ENCODE peak calls at places on chromosomes 12 and 14, in six cellular contexts. One of them, this sample, is unnamed. For H3K27me3, the result is how much of the 10 kb centered on the place peaks cover.

GRCh38 chr12:5523396-5524115 is 91.6 kb downstream of the NTF3 start:
- DNase-seq in keratinocyte: no peak
- DNase-seq in H1: peak
- DNase-seq in Karpas-422: no peak
- DNase-seq in MG63: no peak
- DNase-seq in K562: no peak
- DNase-seq in this sample: no peak

GRCh38 chr12:122499991-122500684 is 594 bp downstream of the ZCCHC8 start:
- DNase-seq in K562: peak
- DNase-seq in MG63: peak
- DNase-seq in keratinocyte: no peak
- DNase-seq in Karpas-422: peak
- DNase-seq in H1: peak
- DNase-seq in this sample: peak

GRCh38 chr12:120830052-120830940 is 73.9 kb downstream of the SPPL3 start:
- DNase-seq in H1: no peak
- DNase-seq in keratinocyte: no peak
- DNase-seq in K562: no peak
- DNase-seq in MG63: no peak
- DNase-seq in Karpas-422: peak
- DNase-seq in this sample: no peak

GRCh38 chr12:27383429-27384260 is 51.0 kb downstream of the BMAL2 start:
- DNase-seq in MG63: peak
- DNase-seq in keratinocyte: peak
- DNase-seq in H1: peak
- DNase-seq in K562: peak
- DNase-seq in Karpas-422: peak
- DNase-seq in this sample: peak

GRCh38 chr12:29024117-29024516 is 125.0 kb upstream of the FAR2 start:
- DNase-seq in Karpas-422: no peak
- DNase-seq in K562: peak
- DNase-seq in H1: no peak
- DNase-seq in MG63: no peak
- DNase-seq in keratinocyte: no peak
- DNase-seq in this sample: peak

GRCh38 chr12:79378496-79378895 is 312.3 kb downstream of the PAWR start:
- DNase-seq in Karpas-422: no peak
- DNase-seq in K562: no peak
- DNase-seq in MG63: no peak
- DNase-seq in H1: no peak
- DNase-seq in keratinocyte: no peak
- DNase-seq in this sample: no peak

GRCh38 chr14:78022059-78022458 is 148.1 kb upstream of the NRXN3 start:
- DNase-seq in MG63: peak
- DNase-seq in K562: peak
- DNase-seq in H1: peak
- DNase-seq in keratinocyte: peak
- DNase-seq in Karpas-422: peak
- DNase-seq in this sample: peak

GRCh38 chr12:32811686-32812392 is 56.1 kb upstream of the YARS2 start:
- DNase-seq in Karpas-422: no peak
- DNase-seq in MG63: peak
- DNase-seq in K562: no peak
- DNase-seq in keratinocyte: no peak
- DNase-seq in H1: no peak
- DNase-seq in this sample: no peak

GRCh38 chr12:5258498-5258897 is 173.4 kb upstream of the NTF3 start:
- DNase-seq in MG63: peak
- DNase-seq in H1: no peak
- DNase-seq in K562: no peak
- DNase-seq in Karpas-422: no peak
- DNase-seq in keratinocyte: peak
- DNase-seq in this sample: no peak

GRCh38 chr12:130337476-130338303 is at the start of gene PIWIL1:
- DNase-seq in MG63: no peak
- DNase-seq in keratinocyte: no peak
- DNase-seq in K562: peak
- DNase-seq in Karpas-422: peak
- DNase-seq in H1: no peak
- DNase-seq in this sample: no peak

GRCh38 chr14:76500011-76500410 is 124.1 kb downstream of the ESRRB start:
- DNase-seq in MG63: peak
- DNase-seq in H1: no peak
- DNase-seq in Karpas-422: no peak
- DNase-seq in keratinocyte: no peak
- DNase-seq in K562: no peak
- DNase-seq in this sample: no peak

GRCh38 chr12:120639771-120640721 is at the start of gene CABP1:
- DNase-seq in Karpas-422: peak
- DNase-seq in K562: peak
- DNase-seq in MG63: no peak
- DNase-seq in keratinocyte: no peak
- DNase-seq in H1: peak
- DNase-seq in this sample: peak

GRCh38 chr12:16297521-16297920 is 20.0 kb upstream of the SLC15A5 start:
- DNase-seq in H1: no peak
- DNase-seq in Karpas-422: no peak
- DNase-seq in MG63: no peak
- DNase-seq in K562: no peak
- DNase-seq in keratinocyte: no peak
- DNase-seq in this sample: no peak

GRCh38 chr12:120229583-120230325 is 28.8 kb upstream of the RPLP0 start:
- DNase-seq in K562: no peak
- DNase-seq in MG63: peak
- DNase-seq in keratinocyte: peak
- DNase-seq in H1: no peak
- DNase-seq in Karpas-422: no peak
- DNase-seq in this sample: no peak

DNA sequence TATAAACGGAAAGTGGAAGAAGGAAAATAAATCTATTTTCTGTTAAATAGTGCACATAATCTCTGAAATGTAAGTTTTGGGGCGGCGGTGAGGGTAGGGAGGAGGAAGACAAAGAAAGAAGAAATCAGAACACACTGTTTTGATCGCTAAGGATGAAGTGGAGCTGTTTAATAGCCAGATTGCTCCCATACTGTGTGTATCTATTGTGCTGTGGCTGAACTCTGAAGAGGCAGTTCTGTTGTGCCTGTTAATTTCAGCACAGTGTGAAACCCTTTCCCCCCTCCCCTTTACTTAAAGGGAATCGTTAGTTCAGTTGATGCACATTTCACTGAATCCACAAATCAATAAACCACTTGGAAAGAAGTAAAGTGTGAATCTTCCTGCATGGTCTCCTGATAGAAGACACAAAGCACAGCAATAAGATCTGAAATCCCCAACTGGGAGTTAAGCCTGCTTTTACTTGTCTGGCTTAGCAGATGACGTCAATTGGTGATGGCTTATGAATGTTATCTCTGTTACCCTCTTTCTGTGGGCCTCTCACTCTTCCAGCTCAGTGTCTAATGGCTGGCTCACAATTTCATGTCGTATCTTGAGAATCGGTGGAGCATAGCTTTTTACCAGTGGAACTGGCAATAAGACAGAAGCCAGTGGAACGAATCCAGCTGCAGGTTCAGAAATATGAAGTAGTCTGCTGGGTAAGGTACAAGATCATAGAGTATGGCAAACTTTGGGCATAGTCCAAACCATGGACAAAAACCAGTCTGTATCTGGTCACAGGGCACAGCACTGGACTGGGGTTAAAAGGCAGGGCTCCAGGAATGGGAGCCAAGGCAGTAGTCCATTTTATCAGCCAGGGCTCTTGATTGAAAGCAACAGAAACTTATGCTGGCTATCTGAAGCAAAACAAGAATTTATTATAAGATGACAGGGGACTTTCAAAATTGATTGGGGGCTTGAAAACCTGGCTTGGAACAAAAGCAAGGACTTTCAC is 413.4 kb upstream of the SEL1L start:
- DNase-seq in K562: no peak
- DNase-seq in MG63: no peak
- DNase-seq in keratinocyte: no peak
- DNase-seq in Karpas-422: no peak
- DNase-seq in H1: no peak
- DNase-seq in this sample: no peak
- H3K27me3 ChIP-seq in K562: under half
- H3K27me3 ChIP-seq in MG63: under half
- H3K27me3 ChIP-seq in keratinocyte: under half
- H3K27me3 ChIP-seq in Karpas-422: under half
- H3K27me3 ChIP-seq in H1: under half
- H3K27me3 ChIP-seq in this sample: under half

DNA sequence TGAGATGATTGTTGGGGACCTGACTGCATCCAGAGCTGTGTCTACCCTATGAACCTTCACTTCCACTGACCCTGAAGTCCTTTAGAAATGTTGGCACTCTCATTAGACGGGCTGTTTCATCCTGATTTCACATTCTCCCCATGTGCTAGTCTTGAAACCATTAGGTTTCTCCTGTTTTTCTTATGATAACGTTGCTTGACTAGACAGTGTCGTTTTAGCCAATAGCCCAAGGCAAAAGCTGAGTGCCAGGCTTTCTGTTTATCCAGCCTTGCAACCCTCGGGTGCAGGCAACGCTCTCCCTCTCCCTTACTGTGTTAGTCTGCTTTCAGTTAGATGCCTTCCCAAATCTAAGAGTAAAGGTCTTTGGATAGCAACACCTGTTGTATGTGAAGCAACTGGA is 30.1 kb downstream of the DACT1 start:
- DNase-seq in Karpas-422: no peak
- DNase-seq in K562: no peak
- DNase-seq in H1: no peak
- DNase-seq in keratinocyte: no peak
- DNase-seq in MG63: no peak
- DNase-seq in this sample: no peak
- H3K4me3 ChIP-seq in Karpas-422: no peak
- H3K4me3 ChIP-seq in K562: no peak
- H3K4me3 ChIP-seq in H1: no peak
- H3K4me3 ChIP-seq in keratinocyte: no peak
- H3K4me3 ChIP-seq in MG63: no peak
- H3K4me3 ChIP-seq in this sample: no peak

GRCh38 chr12:1532796-1533195 is 61.6 kb downstream of the FBXL14 start:
- DNase-seq in Karpas-422: peak
- DNase-seq in MG63: no peak
- DNase-seq in K562: no peak
- DNase-seq in keratinocyte: no peak
- DNase-seq in H1: no peak
- DNase-seq in this sample: no peak
- H3K27me3 ChIP-seq in Karpas-422: under half
- H3K27me3 ChIP-seq in MG63: under half
- H3K27me3 ChIP-seq in K562: under half
- H3K27me3 ChIP-seq in keratinocyte: under half
- H3K27me3 ChIP-seq in H1: half or more
- H3K27me3 ChIP-seq in this sample: under half

DNA sequence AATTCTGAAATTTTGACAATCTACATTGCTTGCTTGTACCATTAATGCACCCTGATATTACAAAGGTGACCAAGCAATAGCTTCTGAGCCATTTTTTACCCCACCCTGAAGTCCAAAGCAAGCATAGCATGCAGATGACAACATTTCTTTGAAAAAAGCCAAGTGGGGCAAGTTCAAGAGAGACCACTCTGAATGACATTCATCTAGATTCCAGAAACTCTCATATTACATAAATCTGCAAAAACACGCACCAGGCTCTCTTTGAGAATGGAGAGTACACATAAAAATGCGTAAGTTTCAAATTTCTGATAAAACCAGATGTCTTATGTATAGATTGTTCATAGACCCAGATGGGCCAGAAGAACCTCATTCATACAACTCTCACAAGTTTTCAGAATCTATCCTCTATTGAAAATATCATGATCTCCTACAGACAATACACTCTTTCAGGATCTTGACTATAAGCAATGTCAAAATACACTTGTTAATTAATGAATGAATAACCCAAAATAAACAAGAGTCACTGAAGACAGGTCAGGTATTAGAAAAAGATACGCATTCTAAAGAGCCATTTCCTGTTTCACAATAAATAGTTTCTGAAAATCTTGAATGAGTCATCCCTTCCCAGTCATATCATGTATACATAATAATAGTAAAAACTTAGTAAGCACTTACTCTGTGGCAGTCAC is 72.2 kb downstream of the PPP2R5E start:
- DNase-seq in K562: no peak
- DNase-seq in keratinocyte: peak
- DNase-seq in Karpas-422: no peak
- DNase-seq in H1: no peak
- DNase-seq in MG63: no peak
- DNase-seq in this sample: no peak
- H3K4me3 ChIP-seq in K562: no peak
- H3K4me3 ChIP-seq in keratinocyte: no peak
- H3K4me3 ChIP-seq in Karpas-422: no peak
- H3K4me3 ChIP-seq in H1: no peak
- H3K4me3 ChIP-seq in MG63: no peak
- H3K4me3 ChIP-seq in this sample: no peak

DNA sequence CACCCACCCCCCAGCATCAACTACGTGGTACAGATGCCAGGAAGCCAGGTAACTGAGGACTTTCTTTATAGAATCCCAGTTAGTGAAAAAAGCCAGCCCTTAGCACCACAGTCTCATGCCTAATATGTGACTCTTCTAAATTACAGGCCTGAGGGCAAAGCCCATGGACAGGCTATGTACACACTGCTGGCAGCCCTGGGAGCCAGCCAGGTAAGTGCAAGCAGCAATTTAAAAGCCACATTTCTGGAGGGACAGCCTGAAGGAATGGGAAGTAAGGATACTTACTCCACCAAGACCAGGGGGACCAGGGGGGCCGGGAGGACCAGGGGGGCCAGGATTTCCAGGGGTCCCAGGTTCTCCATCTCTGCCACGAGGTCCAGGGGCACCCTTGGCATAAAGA is 7.0 kb downstream of the COL2A1 start:
- DNase-seq in K562: no peak
- DNase-seq in Karpas-422: no peak
- DNase-seq in keratinocyte: no peak
- DNase-seq in H1: no peak
- DNase-seq in MG63: no peak
- DNase-seq in this sample: no peak
- H3K27me3 ChIP-seq in K562: half or more
- H3K27me3 ChIP-seq in Karpas-422: under half
- H3K27me3 ChIP-seq in keratinocyte: under half
- H3K27me3 ChIP-seq in H1: under half
- H3K27me3 ChIP-seq in MG63: under half
- H3K27me3 ChIP-seq in this sample: under half

DNA sequence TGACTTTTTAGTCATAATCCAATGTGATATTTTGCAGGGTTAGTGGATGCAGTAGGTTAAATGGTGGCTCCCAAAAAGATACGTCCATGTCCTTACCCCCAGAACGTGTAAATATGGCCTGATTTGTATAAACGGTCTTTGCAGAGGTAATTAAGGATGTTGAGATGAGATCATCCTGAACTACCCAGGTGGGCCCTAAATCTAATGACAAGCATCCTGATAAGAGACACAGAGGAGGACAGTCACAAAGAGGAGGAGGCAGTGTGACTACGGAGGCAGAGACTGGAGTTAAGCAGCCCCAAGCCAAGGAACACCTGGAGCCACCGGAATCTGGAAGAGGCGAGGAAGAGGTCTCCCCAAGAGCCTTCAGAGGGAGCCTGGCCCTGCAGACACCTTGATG is 293.4 kb downstream of the ZFP36L1 start:
- DNase-seq in Karpas-422: no peak
- DNase-seq in MG63: no peak
- DNase-seq in H1: no peak
- DNase-seq in K562: no peak
- DNase-seq in keratinocyte: no peak
- DNase-seq in this sample: no peak
- H3K4me3 ChIP-seq in Karpas-422: no peak
- H3K4me3 ChIP-seq in MG63: no peak
- H3K4me3 ChIP-seq in H1: no peak
- H3K4me3 ChIP-seq in K562: no peak
- H3K4me3 ChIP-seq in keratinocyte: no peak
- H3K4me3 ChIP-seq in this sample: no peak

This sample was measured in HAP-1.